ENCODE peak calls at places on chromosome 17, in four cellular contexts. H is GM12878, B is HepG2, L is H1. G is an unnamed sample.
A peak's percentile ranks its signal among the peaks of the same experiment; 100 is the strongest.

GRCh38 chr17:73562896-73563295 is 81.3 kb downstream of the SDK2 start:
- DNase-seq in B (no peak), H (no peak), L (no peak), G (no peak)

GRCh38 chr17:42347198-42347597 is 41.0 kb downstream of the STAT3 start:
- DNase-seq in L (no peak), H (no peak), B (no peak), G (no peak)

GRCh38 chr17:37358098-37358829 is 17.5 kb upstream of the C17orf78 start:
- DNase-seq in B (peak; percentile 81), L (peak; percentile 66), H (no peak), G (peak; percentile 62)

GRCh38 chr17:68006797-68007196 is 10.5 kb upstream of the C17orf58 start:
- DNase-seq in L (no peak), B (no peak), H (no peak), G (no peak)

GRCh38 chr17:4161560-4162221 is 18.7 kb downstream of the CYB5D2 start:
- DNase-seq in H (no peak), B (no peak), L (no peak), G (no peak)

GRCh38 chr17:81925860-81926450 is 1.6 kb downstream of the MAFG start:
- DNase-seq in L (no peak), H (no peak), B (no peak), G (no peak)

GRCh38 chr17:75472119-75472518 is 15.7 kb downstream of the TMEM94 start:
- DNase-seq in B (no peak), H (no peak), L (no peak), G (no peak)

GRCh38 chr17:65104541-65104940 is 32.6 kb upstream of the RGS9 start:
- DNase-seq in H (no peak), B (no peak), L (no peak), G (no peak)

GRCh38 chr17:40157972-40158371 is 17.6 kb downstream of the CASC3 start:
- DNase-seq in L (no peak), H (no peak), B (no peak), G (no peak)

GRCh38 chr17:7587420-7587786 is 2.5 kb downstream of the SOX15 start:
- DNase-seq in H (no peak), L (no peak), B (no peak), G (no peak)

GRCh38 chr17:8459109-8459508 is 23.4 kb downstream of the NDEL1 start:
- DNase-seq in L (no peak), B (no peak), H (no peak), G (no peak)

GRCh38 chr17:61570118-61570517 is 20.9 kb downstream of the NACA2 start:
- DNase-seq in B (no peak), H (no peak), L (no peak), G (no peak)

GRCh38 chr17:61565213-61565612 is 25.8 kb downstream of the NACA2 start:
- DNase-seq in B (no peak), L (no peak), H (no peak), G (no peak)

GRCh38 chr17:61571624-61572023 is 19.4 kb downstream of the NACA2 start:
- DNase-seq in L (no peak), H (no peak), B (no peak), G (no peak)

GRCh38 chr17:61567045-61567802 is 23.8 kb downstream of the NACA2 start:
- DNase-seq in L (no peak), H (no peak), B (no peak), G (no peak)

DNA sequence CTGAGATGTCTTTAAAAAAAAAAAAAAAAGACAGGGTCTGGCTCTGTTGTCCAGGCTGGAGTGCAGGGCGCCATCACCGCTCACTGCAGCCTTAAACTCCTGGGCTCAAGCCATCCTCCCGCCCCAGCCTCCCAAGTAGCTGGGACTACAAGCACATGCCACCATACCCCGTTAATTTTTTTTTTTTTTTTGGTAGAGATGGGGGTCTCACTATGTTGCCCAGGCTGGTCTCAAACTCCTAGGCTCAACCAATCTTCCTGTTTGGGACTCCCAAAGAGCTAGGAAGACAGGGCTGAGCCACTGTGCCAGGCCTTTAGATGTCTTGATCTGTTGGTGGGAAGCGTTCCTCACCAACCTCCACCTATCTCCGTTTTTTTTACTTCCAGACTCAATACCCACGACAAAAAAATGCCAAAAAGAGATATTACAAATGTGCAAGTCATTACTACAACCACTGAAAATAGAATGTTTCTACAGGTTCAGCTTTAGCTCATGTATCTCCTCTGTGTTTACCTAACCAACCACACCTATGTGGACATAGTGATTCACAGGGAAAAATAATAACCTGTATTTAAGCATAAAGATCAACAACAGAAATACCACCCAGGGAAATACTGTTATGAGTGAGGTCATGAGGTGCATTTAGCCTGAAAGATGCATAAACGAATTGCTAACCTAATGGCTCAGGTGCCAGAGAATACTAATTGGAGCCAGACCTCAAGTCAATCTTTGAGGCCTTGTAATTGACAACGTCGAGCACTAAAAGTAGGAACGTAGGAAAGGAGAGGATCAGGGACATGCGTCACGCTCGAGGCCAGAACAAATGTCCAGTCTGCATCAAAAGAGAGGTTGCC is 22.6 kb downstream of the NACA2 start:
- DNase-seq in L (no peak), H (no peak), B (peak; percentile 94), G (no peak)
- TF ChIP-seq ZNF274 in L (no peak), H (no peak), B (no peak), G (no peak)

DNA sequence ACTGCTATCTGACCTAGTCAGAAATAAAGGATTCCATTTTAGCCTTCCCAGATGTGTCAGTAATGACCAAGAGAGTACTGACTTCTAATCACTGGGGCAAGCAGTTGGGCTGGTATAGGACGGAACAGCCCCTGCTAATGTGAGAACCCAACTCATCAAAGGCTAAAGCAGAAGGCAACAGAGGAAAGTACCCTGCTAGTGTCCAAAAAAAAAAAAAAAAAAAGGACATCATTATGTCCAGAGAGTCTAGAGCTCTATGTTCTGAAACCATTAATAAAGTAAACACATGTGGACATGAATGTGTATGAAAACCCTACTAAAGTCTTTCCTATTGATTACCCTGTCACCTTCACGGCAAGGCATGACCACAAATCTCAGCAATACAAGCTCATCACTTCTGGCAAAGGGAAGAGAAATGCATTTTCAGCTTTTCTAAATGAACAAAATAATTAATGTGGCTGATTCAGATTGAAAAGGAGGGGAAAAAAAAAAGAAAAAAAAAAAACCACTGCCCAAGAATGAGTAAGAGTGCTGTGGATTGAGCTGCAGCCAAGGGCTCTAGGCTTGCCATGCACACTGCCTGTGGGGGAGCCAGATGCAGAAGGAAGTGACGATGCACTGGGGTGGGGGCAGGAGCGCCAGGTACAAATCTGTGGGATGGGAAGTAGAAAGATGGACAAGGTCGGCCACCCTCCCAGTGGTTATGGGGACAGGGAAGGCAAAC is 84.8 kb downstream of the CYTH1 start:
- DNase-seq in H (no peak), L (no peak), B (no peak), G (no peak)
- TF ChIP-seq SUZ12 in H (no peak), L (no peak), B (no peak), G (no peak)

GRCh38 chr17:46266656-46267544 is 28.0 kb upstream of the LRRC37A start:
- DNase-seq in B (peak; percentile 74), H (peak; percentile 37), L (no peak), G (peak; percentile 57)

GRCh38 chr17:46262271-46262670 is 32.7 kb upstream of the LRRC37A start:
- DNase-seq in B (no peak), L (no peak), H (no peak), G (no peak)

GRCh38 chr17:46270032-46270431 is 24.9 kb upstream of the LRRC37A start:
- DNase-seq in L (no peak), B (peak; percentile 43), H (no peak), G (no peak)

GRCh38 chr17:46264456-46265198 is 30.3 kb upstream of the LRRC37A start:
- DNase-seq in L (no peak), H (no peak), B (peak; percentile 56), G (no peak)
- TF ChIP-seq ZNF274 in L (no peak), H (no peak), B (no peak), G (no peak)

DNA sequence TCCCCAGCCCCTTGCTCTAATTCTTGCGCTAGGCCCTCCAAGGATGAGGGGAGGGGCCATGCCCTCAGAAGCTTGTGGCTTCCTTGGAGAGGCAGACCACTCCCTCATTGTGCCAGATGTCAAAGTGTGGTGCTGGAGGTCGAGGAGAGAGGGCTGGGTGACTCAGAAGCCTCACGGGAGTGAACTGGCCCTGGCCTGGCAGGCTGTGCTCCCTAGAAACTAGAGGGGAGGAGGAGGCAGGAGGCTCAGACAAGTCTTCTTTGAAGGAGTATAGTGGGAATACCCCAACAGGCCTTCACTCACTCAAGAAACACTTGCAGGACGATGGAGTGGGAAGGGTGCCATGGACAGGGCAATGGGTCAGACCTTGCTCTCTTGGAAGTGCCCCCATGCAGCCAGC is 18.5 kb downstream of the ANKRD40 start:
- DNase-seq in L (no peak), B (no peak), H (no peak), G (no peak)
- TF ChIP-seq SUZ12 in L (no peak), B (no peak), H (no peak), G (no peak)

GRCh38 chr17:34177642-34178041 is 77.4 kb upstream of the CCL2 start:
- DNase-seq in H (no peak), L (no peak), B (no peak), G (no peak)
- TF ChIP-seq ZNF274 in H (no peak), L (no peak), B (no peak), G (no peak)

DNA sequence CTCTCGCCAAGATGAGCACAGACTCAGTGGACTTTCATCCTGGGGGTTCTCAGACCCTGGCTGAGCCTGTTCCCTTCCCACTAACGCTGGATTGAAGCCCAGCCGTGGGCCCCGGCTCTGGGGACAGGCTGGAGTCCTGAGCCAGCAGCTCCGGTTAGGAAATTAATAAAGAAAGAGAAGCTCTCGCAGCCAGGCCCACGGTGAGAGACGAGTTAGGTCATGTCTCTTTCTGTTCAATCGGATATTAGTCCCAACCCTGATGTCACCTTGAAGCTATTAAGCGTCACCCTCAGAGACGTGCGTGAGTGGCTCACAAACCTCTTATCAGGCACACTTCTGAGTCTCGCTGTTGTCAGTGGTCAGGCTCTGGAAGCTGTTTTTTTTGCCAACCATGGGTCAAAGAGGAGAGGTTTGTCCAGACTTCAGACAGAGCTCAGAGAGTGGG is 27.0 kb downstream of the MEOX1 start:
- DNase-seq in B (peak; percentile 53), L (no peak), H (no peak), G (no peak)
- TF ChIP-seq SUZ12 in B (no peak), L (no peak), H (no peak), G (no peak)

GRCh38 chr17:49521521-49522185 is 26.6 kb downstream of the NGFR start:
- DNase-seq in B (no peak), L (no peak), H (no peak), G (no peak)
- TF ChIP-seq ZNF274 in B (no peak), L (no peak), H (no peak), G (no peak)